ENCODE peak calls at places on chromosomes 5 and 9, in ten cellular contexts. One of them, this sample, is unnamed.

GRCh38 chr9:95204310-95204709 is 113.2 kb downstream of the FANCC start:
- DNase-seq in upper lobe of left lung: no peak
- DNase-seq in Panc1: no peak
- DNase-seq in aorta: no peak
- DNase-seq in mammary epithelial cell: no peak
- DNase-seq in psoas muscle: no peak
- DNase-seq in CD8-positive, alpha-beta T cell: no peak
- DNase-seq in Caco-2: no peak
- DNase-seq in left ventricle myocardium inferior: no peak
- DNase-seq in GM23248: no peak
- DNase-seq in this sample: no peak

GRCh38 chr5:32887390-32887789 is 176.3 kb downstream of the NPR3 start:
- DNase-seq in psoas muscle: no peak
- DNase-seq in upper lobe of left lung: no peak
- DNase-seq in CD8-positive, alpha-beta T cell: no peak
- DNase-seq in mammary epithelial cell: no peak
- DNase-seq in GM23248: no peak
- DNase-seq in left ventricle myocardium inferior: no peak
- DNase-seq in Panc1: no peak
- DNase-seq in Caco-2: no peak
- DNase-seq in aorta: no peak
- DNase-seq in this sample: no peak

GRCh38 chr5:124726631-124727362 is 19.6 kb downstream of the ZNF608 start:
- DNase-seq in Caco-2: no peak
- DNase-seq in psoas muscle: no peak
- DNase-seq in GM23248: no peak
- DNase-seq in mammary epithelial cell: no peak
- DNase-seq in CD8-positive, alpha-beta T cell: no peak
- DNase-seq in aorta: no peak
- DNase-seq in Panc1: no peak
- DNase-seq in upper lobe of left lung: no peak
- DNase-seq in left ventricle myocardium inferior: no peak
- DNase-seq in this sample: no peak

GRCh38 chr5:37984300-37984699 is 144.5 kb upstream of the GDNF start:
- DNase-seq in Caco-2: no peak
- DNase-seq in aorta: no peak
- DNase-seq in upper lobe of left lung: no peak
- DNase-seq in left ventricle myocardium inferior: no peak
- DNase-seq in Panc1: no peak
- DNase-seq in psoas muscle: no peak
- DNase-seq in mammary epithelial cell: no peak
- DNase-seq in CD8-positive, alpha-beta T cell: no peak
- DNase-seq in GM23248: no peak
- DNase-seq in this sample: no peak

GRCh38 chr5:83523926-83524325 is 52.4 kb downstream of the VCAN start:
- DNase-seq in GM23248: no peak
- DNase-seq in Panc1: no peak
- DNase-seq in CD8-positive, alpha-beta T cell: no peak
- DNase-seq in psoas muscle: no peak
- DNase-seq in upper lobe of left lung: no peak
- DNase-seq in left ventricle myocardium inferior: no peak
- DNase-seq in Caco-2: no peak
- DNase-seq in mammary epithelial cell: no peak
- DNase-seq in aorta: no peak
- DNase-seq in this sample: no peak

GRCh38 chr9:69377291-69377690 is 52.3 kb downstream of the ENTREP1 start:
- DNase-seq in upper lobe of left lung: no peak
- DNase-seq in Panc1: no peak
- DNase-seq in mammary epithelial cell: no peak
- DNase-seq in left ventricle myocardium inferior: no peak
- DNase-seq in CD8-positive, alpha-beta T cell: no peak
- DNase-seq in psoas muscle: no peak
- DNase-seq in GM23248: no peak
- DNase-seq in aorta: no peak
- DNase-seq in Caco-2: no peak
- DNase-seq in this sample: no peak

GRCh38 chr5:51391175-51391574 is 7.9 kb downstream of the ISL1 start:
- DNase-seq in Caco-2: no peak
- DNase-seq in CD8-positive, alpha-beta T cell: no peak
- DNase-seq in GM23248: no peak
- DNase-seq in mammary epithelial cell: no peak
- DNase-seq in upper lobe of left lung: no peak
- DNase-seq in psoas muscle: no peak
- DNase-seq in aorta: no peak
- DNase-seq in left ventricle myocardium inferior: no peak
- DNase-seq in Panc1: no peak
- DNase-seq in this sample: no peak

GRCh38 chr5:135916638-135917263 is 21.1 kb upstream of the IL9 start:
- DNase-seq in Panc1: no peak
- DNase-seq in psoas muscle: no peak
- DNase-seq in upper lobe of left lung: no peak
- DNase-seq in CD8-positive, alpha-beta T cell: no peak
- DNase-seq in mammary epithelial cell: no peak
- DNase-seq in left ventricle myocardium inferior: no peak
- DNase-seq in Caco-2: no peak
- DNase-seq in GM23248: no peak
- DNase-seq in aorta: no peak
- DNase-seq in this sample: peak; percentile 13

GRCh38 chr5:141778211-141778610 is 96.2 kb upstream of the ARAP3 start:
- DNase-seq in Panc1: no peak
- DNase-seq in upper lobe of left lung: no peak
- DNase-seq in left ventricle myocardium inferior: no peak
- DNase-seq in aorta: no peak
- DNase-seq in GM23248: peak; percentile 91
- DNase-seq in psoas muscle: peak; percentile 19
- DNase-seq in mammary epithelial cell: peak; percentile 62
- DNase-seq in CD8-positive, alpha-beta T cell: no peak
- DNase-seq in Caco-2: no peak
- DNase-seq in this sample: no peak

GRCh38 chr5:58378613-58379385 is 81.1 kb downstream of the PLK2 start:
- DNase-seq in psoas muscle: no peak
- DNase-seq in GM23248: peak; percentile 2
- DNase-seq in left ventricle myocardium inferior: no peak
- DNase-seq in aorta: no peak
- DNase-seq in mammary epithelial cell: no peak
- DNase-seq in CD8-positive, alpha-beta T cell: no peak
- DNase-seq in Caco-2: no peak
- DNase-seq in upper lobe of left lung: no peak
- DNase-seq in Panc1: no peak
- DNase-seq in this sample: no peak

GRCh38 chr5:52674815-52675545 is 112.7 kb upstream of the ITGA1 start:
- DNase-seq in GM23248: peak; percentile 76
- DNase-seq in CD8-positive, alpha-beta T cell: no peak
- DNase-seq in Caco-2: no peak
- DNase-seq in upper lobe of left lung: no peak
- DNase-seq in aorta: no peak
- DNase-seq in left ventricle myocardium inferior: no peak
- DNase-seq in psoas muscle: no peak
- DNase-seq in Panc1: no peak
- DNase-seq in mammary epithelial cell: no peak
- DNase-seq in this sample: no peak

GRCh38 chr9:87695523-87695922 is 30.4 kb upstream of the CTSL start:
- DNase-seq in CD8-positive, alpha-beta T cell: no peak
- DNase-seq in mammary epithelial cell: no peak
- DNase-seq in Panc1: no peak
- DNase-seq in aorta: peak; percentile 60
- DNase-seq in upper lobe of left lung: no peak
- DNase-seq in GM23248: no peak
- DNase-seq in Caco-2: no peak
- DNase-seq in psoas muscle: no peak
- DNase-seq in left ventricle myocardium inferior: no peak
- DNase-seq in this sample: no peak

GRCh38 chr9:117672397-117672796 is 31.8 kb upstream of the TLR4 start:
- DNase-seq in left ventricle myocardium inferior: no peak
- DNase-seq in Caco-2: no peak
- DNase-seq in upper lobe of left lung: no peak
- DNase-seq in Panc1: peak; percentile 15
- DNase-seq in aorta: no peak
- DNase-seq in GM23248: peak; percentile 87
- DNase-seq in psoas muscle: no peak
- DNase-seq in CD8-positive, alpha-beta T cell: no peak
- DNase-seq in mammary epithelial cell: peak; percentile 83
- DNase-seq in this sample: no peak

DNA sequence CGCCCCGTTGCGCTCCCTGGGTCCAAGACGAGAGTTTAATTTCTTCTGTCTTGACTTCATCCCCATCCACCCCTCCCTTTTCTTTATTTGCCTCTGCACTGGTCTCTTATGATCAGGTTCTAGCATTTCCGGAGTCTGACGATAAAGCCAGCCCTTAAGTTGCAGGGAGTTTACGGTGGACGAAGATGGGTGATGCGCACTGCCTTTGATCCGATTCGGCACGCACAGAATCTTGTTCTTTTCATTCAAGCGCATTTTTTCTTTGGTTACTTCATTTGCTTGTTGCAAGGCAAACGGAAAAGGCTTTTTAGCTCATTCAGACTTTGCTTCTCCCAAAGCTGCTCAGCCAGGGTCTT is 490 bp upstream of the MCTP1 start:
- DNase-seq in CD8-positive, alpha-beta T cell: no peak
- DNase-seq in GM23248: no peak
- DNase-seq in psoas muscle: no peak
- DNase-seq in aorta: no peak
- DNase-seq in upper lobe of left lung: no peak
- DNase-seq in mammary epithelial cell: peak; percentile 6
- DNase-seq in Caco-2: no peak
- DNase-seq in left ventricle myocardium inferior: no peak
- DNase-seq in Panc1: no peak
- DNase-seq in this sample: no peak
- H3K27me3 ChIP-seq in CD8-positive, alpha-beta T cell: peaks cover 12% of the 10 kb centered on the region
- H3K27me3 ChIP-seq in GM23248: peaks cover 84% of the 10 kb centered on the region
- H3K27me3 ChIP-seq in psoas muscle: peaks cover 66% of the 10 kb centered on the region
- H3K27me3 ChIP-seq in aorta: no peaks in the 10 kb centered on the region
- H3K27me3 ChIP-seq in upper lobe of left lung: no peaks in the 10 kb centered on the region
- H3K27me3 ChIP-seq in mammary epithelial cell: peaks cover 18% of the 10 kb centered on the region
- H3K27me3 ChIP-seq in Caco-2: peaks cover 3% of the 10 kb centered on the region
- H3K27me3 ChIP-seq in left ventricle myocardium inferior: peaks cover 97% of the 10 kb centered on the region
- H3K27me3 ChIP-seq in Panc1: peaks cover 54% of the 10 kb centered on the region
- H3K27me3 ChIP-seq in this sample: no peaks in the 10 kb centered on the region

GRCh38 chr9:137129089-137129455 is 9.9 kb upstream of the GRIN1 start:
- DNase-seq in GM23248: peak; percentile 63
- DNase-seq in psoas muscle: no peak
- DNase-seq in upper lobe of left lung: no peak
- DNase-seq in Panc1: no peak
- DNase-seq in Caco-2: no peak
- DNase-seq in mammary epithelial cell: no peak
- DNase-seq in CD8-positive, alpha-beta T cell: no peak
- DNase-seq in left ventricle myocardium inferior: no peak
- DNase-seq in aorta: no peak
- DNase-seq in this sample: no peak
- H3K4me3 ChIP-seq in GM23248: peak overlapping the region; percentile 88
- H3K4me3 ChIP-seq in psoas muscle: peak overlapping the region; percentile 82
- H3K4me3 ChIP-seq in upper lobe of left lung: peak overlapping the region; percentile 83
- H3K4me3 ChIP-seq in Panc1: peak overlapping the region; percentile 68
- H3K4me3 ChIP-seq in Caco-2: peak overlapping the region; percentile 87
- H3K4me3 ChIP-seq in mammary epithelial cell: peak overlapping the region; percentile 64
- H3K4me3 ChIP-seq in CD8-positive, alpha-beta T cell: peak overlapping the region; percentile 83
- H3K4me3 ChIP-seq in left ventricle myocardium inferior: peak overlapping the region; percentile 81
- H3K4me3 ChIP-seq in aorta: peak overlapping the region; percentile 35
- H3K4me3 ChIP-seq in this sample: peak overlapping the region; percentile 68

DNA sequence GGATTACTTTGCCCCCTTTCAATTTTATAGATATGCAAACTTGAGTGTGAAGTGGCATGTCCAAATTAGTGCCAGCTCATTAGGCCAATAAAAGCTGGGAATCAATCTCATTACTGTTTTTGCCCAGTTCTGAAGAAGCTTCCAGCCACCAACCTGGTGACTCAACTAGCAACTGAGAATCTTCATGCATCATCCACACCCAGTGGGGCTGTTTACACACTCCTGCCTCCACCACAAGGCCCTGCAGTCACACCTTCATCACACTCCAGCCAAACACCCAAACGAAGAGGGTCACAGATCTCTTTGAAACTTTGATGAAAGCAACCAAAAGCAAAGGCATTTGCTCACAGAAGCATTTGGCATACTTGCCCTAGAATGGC is 41.3 kb upstream of the S1PR3 start:
- DNase-seq in CD8-positive, alpha-beta T cell: no peak
- DNase-seq in upper lobe of left lung: no peak
- DNase-seq in Panc1: no peak
- DNase-seq in psoas muscle: no peak
- DNase-seq in GM23248: peak; percentile 79
- DNase-seq in left ventricle myocardium inferior: no peak
- DNase-seq in aorta: no peak
- DNase-seq in mammary epithelial cell: peak; percentile 26
- DNase-seq in Caco-2: no peak
- DNase-seq in this sample: no peak
- H3K27me3 ChIP-seq in CD8-positive, alpha-beta T cell: no peaks in the 10 kb centered on the region
- H3K27me3 ChIP-seq in upper lobe of left lung: no peaks in the 10 kb centered on the region
- H3K27me3 ChIP-seq in Panc1: no peaks in the 10 kb centered on the region
- H3K27me3 ChIP-seq in psoas muscle: peaks cover 3% of the 10 kb centered on the region
- H3K27me3 ChIP-seq in GM23248: no peaks in the 10 kb centered on the region
- H3K27me3 ChIP-seq in left ventricle myocardium inferior: no peaks in the 10 kb centered on the region
- H3K27me3 ChIP-seq in aorta: no peaks in the 10 kb centered on the region
- H3K27me3 ChIP-seq in mammary epithelial cell: no peaks in the 10 kb centered on the region
- H3K27me3 ChIP-seq in Caco-2: no peaks in the 10 kb centered on the region
- H3K27me3 ChIP-seq in this sample: no peaks in the 10 kb centered on the region

DNA sequence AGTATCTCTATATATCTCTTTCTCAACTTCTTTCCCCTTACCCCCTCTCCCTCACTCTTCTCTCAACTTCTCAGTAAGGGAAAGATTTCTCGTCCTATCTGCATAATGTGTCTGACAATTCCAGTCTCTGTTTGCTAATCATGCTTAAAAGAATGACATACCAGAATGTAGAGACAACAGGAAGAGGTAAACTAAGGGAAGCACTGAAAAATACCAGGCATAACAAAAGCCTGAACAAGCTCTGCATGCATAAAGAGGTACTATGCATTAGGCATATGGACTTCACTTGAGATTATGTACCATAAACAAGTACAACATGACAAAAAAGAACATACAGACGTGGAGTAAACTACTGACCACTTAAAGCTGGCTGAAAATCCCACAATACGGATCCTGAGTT is 62.6 kb downstream of the SEMA5A start:
- DNase-seq in GM23248: no peak
- DNase-seq in aorta: no peak
- DNase-seq in Panc1: no peak
- DNase-seq in mammary epithelial cell: no peak
- DNase-seq in Caco-2: no peak
- DNase-seq in upper lobe of left lung: no peak
- DNase-seq in CD8-positive, alpha-beta T cell: no peak
- DNase-seq in psoas muscle: no peak
- DNase-seq in left ventricle myocardium inferior: no peak
- DNase-seq in this sample: no peak
- H3K4me3 ChIP-seq in GM23248: peak overlapping the region; percentile 31
- H3K4me3 ChIP-seq in aorta: no peak overlapping the region
- H3K4me3 ChIP-seq in Panc1: no peak overlapping the region
- H3K4me3 ChIP-seq in mammary epithelial cell: no peak overlapping the region
- H3K4me3 ChIP-seq in Caco-2: no peak overlapping the region
- H3K4me3 ChIP-seq in upper lobe of left lung: no peak overlapping the region
- H3K4me3 ChIP-seq in CD8-positive, alpha-beta T cell: no peak overlapping the region
- H3K4me3 ChIP-seq in psoas muscle: no peak overlapping the region
- H3K4me3 ChIP-seq in left ventricle myocardium inferior: no peak overlapping the region
- H3K4me3 ChIP-seq in this sample: no peak overlapping the region

GRCh38 chr5:73450672-73451217 is 2.2 kb upstream of the FOXD1 start:
- DNase-seq in left ventricle myocardium inferior: no peak
- DNase-seq in mammary epithelial cell: no peak
- DNase-seq in CD8-positive, alpha-beta T cell: no peak
- DNase-seq in psoas muscle: no peak
- DNase-seq in Panc1: no peak
- DNase-seq in upper lobe of left lung: no peak
- DNase-seq in Caco-2: no peak
- DNase-seq in aorta: no peak
- DNase-seq in GM23248: peak; percentile 67
- DNase-seq in this sample: no peak
- H3K27me3 ChIP-seq in left ventricle myocardium inferior: peaks cover 95% of the 10 kb centered on the region
- H3K27me3 ChIP-seq in mammary epithelial cell: peaks cover 3% of the 10 kb centered on the region
- H3K27me3 ChIP-seq in CD8-positive, alpha-beta T cell: peaks cover 61% of the 10 kb centered on the region
- H3K27me3 ChIP-seq in psoas muscle: peaks cover 87% of the 10 kb centered on the region
- H3K27me3 ChIP-seq in Panc1: no peaks in the 10 kb centered on the region
- H3K27me3 ChIP-seq in upper lobe of left lung: peaks cover 10% of the 10 kb centered on the region
- H3K27me3 ChIP-seq in Caco-2: peaks cover 5% of the 10 kb centered on the region
- H3K27me3 ChIP-seq in aorta: no peaks in the 10 kb centered on the region
- H3K27me3 ChIP-seq in GM23248: no peaks in the 10 kb centered on the region
- H3K27me3 ChIP-seq in this sample: peaks cover 7% of the 10 kb centered on the region

GRCh38 chr5:98428806-98429205 is 344.7 kb upstream of the RGMB start:
- DNase-seq in aorta: no peak
- DNase-seq in left ventricle myocardium inferior: no peak
- DNase-seq in Caco-2: no peak
- DNase-seq in upper lobe of left lung: peak; percentile 66
- DNase-seq in GM23248: peak; percentile 39
- DNase-seq in Panc1: no peak
- DNase-seq in psoas muscle: no peak
- DNase-seq in mammary epithelial cell: peak; percentile 27
- DNase-seq in CD8-positive, alpha-beta T cell: no peak
- DNase-seq in this sample: no peak
- H3K4me3 ChIP-seq in aorta: no peak overlapping the region
- H3K4me3 ChIP-seq in left ventricle myocardium inferior: no peak overlapping the region
- H3K4me3 ChIP-seq in Caco-2: no peak overlapping the region
- H3K4me3 ChIP-seq in upper lobe of left lung: no peak overlapping the region
- H3K4me3 ChIP-seq in GM23248: no peak overlapping the region
- H3K4me3 ChIP-seq in Panc1: no peak overlapping the region
- H3K4me3 ChIP-seq in psoas muscle: no peak overlapping the region
- H3K4me3 ChIP-seq in mammary epithelial cell: no peak overlapping the region
- H3K4me3 ChIP-seq in CD8-positive, alpha-beta T cell: no peak overlapping the region
- H3K4me3 ChIP-seq in this sample: no peak overlapping the region

This sample was measured in SJCRH30.